ENCODE peak calls at places on chromosomes 7 and 10, in five cellular contexts. One of them, this sample, is unnamed. For H3K4me1, the result is how much of the 10 kb centered on the place peaks cover.

GRCh38 chr7:5360451-5360850 is 63.2 kb downstream of the TNRC18 start:
- DNase-seq in IMR-90: no peak
- DNase-seq in endothelial cell of umbilical vein: no peak
- DNase-seq in ascending aorta: no peak
- DNase-seq in HepG2: no peak
- DNase-seq in this sample: no peak

GRCh38 chr10:132654121-132654571 is 116.6 kb downstream of the INPP5A start:
- DNase-seq in ascending aorta: no peak
- DNase-seq in endothelial cell of umbilical vein: no peak
- DNase-seq in IMR-90: no peak
- DNase-seq in HepG2: no peak
- DNase-seq in this sample: no peak

GRCh38 chr7:35537067-35538023 is 157.6 kb downstream of the HERPUD2 start:
- DNase-seq in endothelial cell of umbilical vein: peak
- DNase-seq in ascending aorta: peak
- DNase-seq in HepG2: peak
- DNase-seq in IMR-90: peak
- DNase-seq in this sample: no peak

GRCh38 chr7:25946181-25946580 is 205.8 kb upstream of the NFE2L3 start:
- DNase-seq in endothelial cell of umbilical vein: no peak
- DNase-seq in IMR-90: no peak
- DNase-seq in ascending aorta: no peak
- DNase-seq in HepG2: no peak
- DNase-seq in this sample: no peak

GRCh38 chr7:135368416-135369186 is 135.0 kb downstream of the STRA8 start:
- DNase-seq in IMR-90: no peak
- DNase-seq in ascending aorta: no peak
- DNase-seq in HepG2: no peak
- DNase-seq in endothelial cell of umbilical vein: no peak
- DNase-seq in this sample: peak

GRCh38 chr10:28796606-28797512 is 119.5 kb downstream of the BAMBI start:
- DNase-seq in endothelial cell of umbilical vein: no peak
- DNase-seq in IMR-90: peak
- DNase-seq in ascending aorta: peak
- DNase-seq in HepG2: no peak
- DNase-seq in this sample: no peak

GRCh38 chr10:10911471-10911921 is 106.2 kb upstream of the CELF2 start:
- DNase-seq in HepG2: no peak
- DNase-seq in IMR-90: peak
- DNase-seq in ascending aorta: peak
- DNase-seq in endothelial cell of umbilical vein: peak
- DNase-seq in this sample: peak

GRCh38 chr7:45089314-45089891 is 634 bp upstream of the NACAD start:
- DNase-seq in endothelial cell of umbilical vein: peak
- DNase-seq in ascending aorta: peak
- DNase-seq in HepG2: no peak
- DNase-seq in IMR-90: peak
- DNase-seq in this sample: peak

GRCh38 chr7:27251513-27252306 is 9.1 kb downstream of the EVX1 start:
- DNase-seq in endothelial cell of umbilical vein: peak
- DNase-seq in IMR-90: no peak
- DNase-seq in ascending aorta: peak
- DNase-seq in HepG2: no peak
- DNase-seq in this sample: no peak

GRCh38 chr10:29634764-29635625 is at the start of gene SVIL:
- DNase-seq in IMR-90: peak
- DNase-seq in HepG2: peak
- DNase-seq in endothelial cell of umbilical vein: peak
- DNase-seq in ascending aorta: peak
- DNase-seq in this sample: peak

GRCh38 chr7:141158562-141158961 is 84.7 kb downstream of the TMEM178B start:
- DNase-seq in endothelial cell of umbilical vein: no peak
- DNase-seq in ascending aorta: no peak
- DNase-seq in IMR-90: peak
- DNase-seq in HepG2: no peak
- DNase-seq in this sample: peak

GRCh38 chr10:21499910-21500577 is 25.4 kb downstream of the SKIDA1 start:
- DNase-seq in ascending aorta: peak
- DNase-seq in HepG2: no peak
- DNase-seq in endothelial cell of umbilical vein: no peak
- DNase-seq in IMR-90: no peak
- DNase-seq in this sample: no peak
- H3K4me1 ChIP-seq in ascending aorta: under half
- H3K4me1 ChIP-seq in HepG2: half or more
- H3K4me1 ChIP-seq in endothelial cell of umbilical vein: under half
- H3K4me1 ChIP-seq in IMR-90: under half
- H3K4me1 ChIP-seq in this sample: under half

GRCh38 chr7:90582164-90582563 is 14.0 kb upstream of the CDK14 start:
- DNase-seq in ascending aorta: no peak
- DNase-seq in HepG2: no peak
- DNase-seq in IMR-90: no peak
- DNase-seq in endothelial cell of umbilical vein: peak
- DNase-seq in this sample: no peak

GRCh38 chr7:90574820-90575187 is 21.3 kb upstream of the CDK14 start:
- DNase-seq in HepG2: no peak
- DNase-seq in endothelial cell of umbilical vein: no peak
- DNase-seq in ascending aorta: no peak
- DNase-seq in IMR-90: no peak
- DNase-seq in this sample: no peak

GRCh38 chr7:90574136-90574819 is 21.8 kb upstream of the CDK14 start:
- DNase-seq in endothelial cell of umbilical vein: no peak
- DNase-seq in ascending aorta: no peak
- DNase-seq in HepG2: no peak
- DNase-seq in IMR-90: peak
- DNase-seq in this sample: no peak

GRCh38 chr7:90580051-90580450 is 16.1 kb upstream of the CDK14 start:
- DNase-seq in endothelial cell of umbilical vein: no peak
- DNase-seq in HepG2: no peak
- DNase-seq in ascending aorta: no peak
- DNase-seq in IMR-90: no peak
- DNase-seq in this sample: no peak

GRCh38 chr7:90579181-90579688 is 16.9 kb upstream of the CDK14 start:
- DNase-seq in HepG2: no peak
- DNase-seq in endothelial cell of umbilical vein: peak
- DNase-seq in IMR-90: peak
- DNase-seq in ascending aorta: no peak
- DNase-seq in this sample: peak
- TF ChIP-seq CTCF in HepG2: no peak
- TF ChIP-seq CTCF in endothelial cell of umbilical vein: no peak
- TF ChIP-seq CTCF in IMR-90: no peak
- TF ChIP-seq CTCF in ascending aorta: no peak
- TF ChIP-seq CTCF in this sample: peak

GRCh38 chr10:110502851-110503301 is 5.2 kb downstream of the DUSP5 start:
- DNase-seq in HepG2: no peak
- DNase-seq in endothelial cell of umbilical vein: peak
- DNase-seq in ascending aorta: no peak
- DNase-seq in IMR-90: peak
- DNase-seq in this sample: peak
- H3K4me1 ChIP-seq in HepG2: under half
- H3K4me1 ChIP-seq in endothelial cell of umbilical vein: half or more
- H3K4me1 ChIP-seq in ascending aorta: under half
- H3K4me1 ChIP-seq in IMR-90: under half
- H3K4me1 ChIP-seq in this sample: under half

GRCh38 chr7:106779877-106780276 is 85.2 kb upstream of the PIK3CG start:
- DNase-seq in HepG2: peak
- DNase-seq in ascending aorta: no peak
- DNase-seq in endothelial cell of umbilical vein: no peak
- DNase-seq in IMR-90: no peak
- DNase-seq in this sample: no peak
- TF ChIP-seq CTCF in HepG2: peak
- TF ChIP-seq CTCF in ascending aorta: no peak
- TF ChIP-seq CTCF in endothelial cell of umbilical vein: no peak
- TF ChIP-seq CTCF in IMR-90: no peak
- TF ChIP-seq CTCF in this sample: peak

GRCh38 chr10:22391605-22392004 is 46.3 kb downstream of the SPAG6 start:
- DNase-seq in ascending aorta: no peak
- DNase-seq in HepG2: no peak
- DNase-seq in IMR-90: no peak
- DNase-seq in endothelial cell of umbilical vein: no peak
- DNase-seq in this sample: no peak
- H3K4me1 ChIP-seq in ascending aorta: under half
- H3K4me1 ChIP-seq in HepG2: under half
- H3K4me1 ChIP-seq in IMR-90: under half
- H3K4me1 ChIP-seq in endothelial cell of umbilical vein: under half
- H3K4me1 ChIP-seq in this sample: under half

DNA sequence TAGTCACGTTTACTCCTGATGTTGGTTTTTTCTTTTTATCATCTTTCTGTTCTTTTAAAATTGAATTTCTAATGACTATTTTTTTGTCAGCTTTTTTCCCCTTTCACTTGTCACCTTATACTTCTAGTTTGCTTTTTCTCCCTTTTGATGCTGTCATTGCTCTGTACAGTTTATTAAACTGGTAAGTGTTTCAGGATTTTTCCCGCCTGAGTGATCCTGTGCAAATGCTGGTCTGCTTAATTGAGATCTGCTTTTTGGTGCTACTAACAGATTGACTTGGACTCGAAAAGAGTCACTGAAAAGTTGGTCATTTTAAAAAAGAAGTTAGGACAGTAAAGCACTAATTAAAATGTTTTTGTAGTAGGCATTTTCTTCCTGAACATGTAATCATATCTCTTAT is 95.2 kb downstream of the PHTF2 start:
- DNase-seq in endothelial cell of umbilical vein: no peak
- DNase-seq in HepG2: no peak
- DNase-seq in IMR-90: no peak
- DNase-seq in ascending aorta: no peak
- DNase-seq in this sample: no peak
- TF ChIP-seq CTCF in endothelial cell of umbilical vein: no peak
- TF ChIP-seq CTCF in HepG2: no peak
- TF ChIP-seq CTCF in IMR-90: no peak
- TF ChIP-seq CTCF in ascending aorta: no peak
- TF ChIP-seq CTCF in this sample: no peak

GRCh38 chr10:5609952-5610616 is 56.3 kb downstream of the ASB13 start:
- DNase-seq in HepG2: no peak
- DNase-seq in endothelial cell of umbilical vein: no peak
- DNase-seq in IMR-90: no peak
- DNase-seq in ascending aorta: no peak
- DNase-seq in this sample: peak
- H3K4me1 ChIP-seq in HepG2: half or more
- H3K4me1 ChIP-seq in endothelial cell of umbilical vein: under half
- H3K4me1 ChIP-seq in IMR-90: under half
- H3K4me1 ChIP-seq in ascending aorta: under half
- H3K4me1 ChIP-seq in this sample: under half

GRCh38 chr10:124745678-124746077 is 1.5 kb upstream of the FAM53B start:
- DNase-seq in endothelial cell of umbilical vein: peak
- DNase-seq in HepG2: peak
- DNase-seq in IMR-90: peak
- DNase-seq in ascending aorta: peak
- DNase-seq in this sample: peak

GRCh38 chr10:124748953-124749645 is 4.9 kb upstream of the FAM53B start:
- DNase-seq in ascending aorta: no peak
- DNase-seq in IMR-90: no peak
- DNase-seq in endothelial cell of umbilical vein: no peak
- DNase-seq in HepG2: no peak
- DNase-seq in this sample: no peak

GRCh38 chr10:124746992-124747391 is 2.8 kb upstream of the FAM53B start:
- DNase-seq in ascending aorta: no peak
- DNase-seq in IMR-90: no peak
- DNase-seq in endothelial cell of umbilical vein: no peak
- DNase-seq in HepG2: no peak
- DNase-seq in this sample: no peak

GRCh38 chr10:124748206-124748605 is 4.0 kb upstream of the FAM53B start:
- DNase-seq in HepG2: no peak
- DNase-seq in endothelial cell of umbilical vein: no peak
- DNase-seq in ascending aorta: no peak
- DNase-seq in IMR-90: no peak
- DNase-seq in this sample: no peak

DNA sequence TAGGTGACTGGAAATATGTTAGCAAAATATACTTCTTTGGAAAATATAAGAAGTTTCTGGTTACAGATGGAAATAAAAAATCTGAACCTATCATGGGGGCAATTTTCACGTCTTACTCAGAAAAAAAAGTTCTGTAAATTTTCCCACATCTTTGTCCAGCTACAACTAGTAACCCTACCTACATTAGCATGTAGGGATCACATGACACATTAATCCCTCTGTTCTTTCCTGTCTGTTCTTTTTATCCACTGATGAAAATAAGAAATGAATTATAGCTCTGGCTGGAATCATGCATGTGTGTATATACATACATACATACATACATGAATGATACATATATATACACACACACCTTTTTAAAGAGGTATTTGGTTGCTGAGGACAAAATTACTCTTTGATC is 3.6 kb upstream of the FAM53B start:
- DNase-seq in endothelial cell of umbilical vein: no peak
- DNase-seq in ascending aorta: no peak
- DNase-seq in HepG2: no peak
- DNase-seq in IMR-90: no peak
- DNase-seq in this sample: no peak
- TF ChIP-seq CTCF in endothelial cell of umbilical vein: no peak
- TF ChIP-seq CTCF in ascending aorta: no peak
- TF ChIP-seq CTCF in HepG2: no peak
- TF ChIP-seq CTCF in IMR-90: no peak
- TF ChIP-seq CTCF in this sample: no peak

GRCh38 chr10:69499726-69500689 is 48.7 kb downstream of the TSPAN15 start:
- DNase-seq in HepG2: no peak
- DNase-seq in endothelial cell of umbilical vein: no peak
- DNase-seq in ascending aorta: no peak
- DNase-seq in IMR-90: no peak
- DNase-seq in this sample: no peak

GRCh38 chr10:69502589-69502988 is 51.3 kb downstream of the TSPAN15 start:
- DNase-seq in IMR-90: no peak
- DNase-seq in endothelial cell of umbilical vein: no peak
- DNase-seq in ascending aorta: no peak
- DNase-seq in HepG2: no peak
- DNase-seq in this sample: no peak

GRCh38 chr10:69500864-69501468 is 49.7 kb downstream of the TSPAN15 start:
- DNase-seq in HepG2: no peak
- DNase-seq in IMR-90: no peak
- DNase-seq in endothelial cell of umbilical vein: no peak
- DNase-seq in ascending aorta: no peak
- DNase-seq in this sample: no peak

GRCh38 chr10:69503001-69503895 is 52.0 kb downstream of the TSPAN15 start:
- DNase-seq in endothelial cell of umbilical vein: no peak
- DNase-seq in HepG2: no peak
- DNase-seq in ascending aorta: no peak
- DNase-seq in IMR-90: no peak
- DNase-seq in this sample: no peak

GRCh38 chr10:69501657-69502056 is 50.4 kb downstream of the TSPAN15 start:
- DNase-seq in HepG2: no peak
- DNase-seq in IMR-90: no peak
- DNase-seq in ascending aorta: no peak
- DNase-seq in endothelial cell of umbilical vein: no peak
- DNase-seq in this sample: no peak
- H3K4me1 ChIP-seq in HepG2: under half
- H3K4me1 ChIP-seq in IMR-90: under half
- H3K4me1 ChIP-seq in ascending aorta: under half
- H3K4me1 ChIP-seq in endothelial cell of umbilical vein: under half
- H3K4me1 ChIP-seq in this sample: under half